ENCODE peak calls at places on chromosomes 2 and 18, in four cellular contexts. R, N, H and Y are unnamed samples.

GRCh38 chr18:28087173-28087563 is 89.8 kb downstream of the CDH2 start:
- DNase-seq in H (no peak), N (peak; percentile 67), R (no peak), Y (no peak)

GRCh38 chr2:101341901-101342624 is 33.6 kb upstream of the RNF149 start:
- DNase-seq in H (peak; percentile 94), R (peak; percentile 57), N (peak; percentile 51), Y (peak; percentile 58)

GRCh38 chr2:238415036-238415764 is 11.5 kb upstream of the ASB1 start:
- DNase-seq in N (no peak), R (no peak), H (no peak), Y (no peak)

GRCh38 chr2:99278793-99279291 is 22.2 kb downstream of the LYG1 start:
- DNase-seq in H (no peak), R (no peak), N (peak; percentile 80), Y (no peak)

GRCh38 chr2:224584111-224584764 is 925 bp downstream of the CUL3 start:
- DNase-seq in N (peak; percentile 21), R (peak; percentile 11), H (peak; percentile 38), Y (peak; percentile 66)

GRCh38 chr18:75230210-75231052 is 19.8 kb downstream of the TSHZ1 start:
- DNase-seq in R (no peak), H (no peak), N (no peak), Y (no peak)

GRCh38 chr2:27992787-27993747 is 102.5 kb downstream of the BABAM2 start:
- DNase-seq in N (peak; percentile 56), R (no peak), H (peak; percentile 27), Y (no peak)

GRCh38 chr2:199955339-199956061 is at the start of the genes MAIP1 and TYW5:
- DNase-seq in H (peak; percentile 92), R (peak; percentile 70), N (peak; percentile 86), Y (peak; percentile 80)

GRCh38 chr18:79503891-79504475 is 108.3 kb downstream of the NFATC1 start:
- DNase-seq in N (no peak), R (no peak), H (no peak), Y (no peak)

GRCh38 chr18:23134780-23135678 is at the start of gene CABLES1:
- DNase-seq in H (peak; percentile 74), N (peak; percentile 52), R (no peak), Y (no peak)

GRCh38 chr2:215830313-215830712 is 183.0 kb downstream of the MREG start:
- DNase-seq in H (no peak), N (peak; percentile 58), R (no peak), Y (no peak)

GRCh38 chr2:23836971-23837565 is 89.9 kb downstream of the ATAD2B start:
- DNase-seq in H (no peak), N (no peak), R (no peak), Y (no peak)

GRCh38 chr2:194539436-194539835 is 1117.6 kb upstream of the SLC39A10 start:
- DNase-seq in N (no peak), R (no peak), H (no peak), Y (no peak)

GRCh38 chr18:56124186-56124585 is 514.2 kb downstream of the TXNL1 start:
- DNase-seq in H (no peak), N (peak; percentile 46), R (no peak), Y (no peak)

GRCh38 chr18:3330622-3331021 is 68.7 kb downstream of the MYL12B start:
- DNase-seq in N (no peak), R (no peak), H (peak; percentile 68), Y (no peak)

GRCh38 chr18:74493689-74494088 is 2.5 kb upstream of the CNDP2 start:
- DNase-seq in R (peak; percentile 48), N (peak; percentile 39), H (peak; percentile 49), Y (peak; percentile 84)

GRCh38 chr2:11698009-11698922 is 28.3 kb upstream of the NTSR2 start:
- DNase-seq in H (no peak), N (peak; percentile 21), R (no peak), Y (no peak)

GRCh38 chr18:48295586-48296311 is 113.4 kb downstream of the ZBTB7C start:
- DNase-seq in N (no peak), R (no peak), H (peak; percentile 68), Y (no peak)

GRCh38 chr2:151953467-151953866 is 125.2 kb upstream of the ARL5A start:
- DNase-seq in N (no peak), H (no peak), R (no peak), Y (no peak)

GRCh38 chr2:41768301-41768700 is 279.5 kb upstream of the PKDCC start:
- DNase-seq in R (no peak), N (no peak), H (no peak), Y (no peak)

GRCh38 chr2:73267008-73267407 is 17.3 kb downstream of the FBXO41 start:
- DNase-seq in H (no peak), N (no peak), R (no peak), Y (no peak)

GRCh38 chr2:97950329-97951154 is 45.2 kb downstream of the TMEM131 start:
- DNase-seq in H (no peak), N (peak; percentile 46), R (no peak), Y (no peak)

GRCh38 chr18:45402485-45403056 is 212.7 kb upstream of the SLC14A2 start:
- DNase-seq in H (no peak), R (no peak), N (no peak), Y (no peak)

GRCh38 chr2:227796044-227796780 is 17.4 kb upstream of the CCL20 start:
- DNase-seq in R (no peak), H (no peak), N (no peak), Y (no peak)

GRCh38 chr18:49041677-49042570 is 91.2 kb upstream of the SMAD7 start:
- DNase-seq in H (no peak), N (peak; percentile 27), R (peak; percentile 32), Y (peak; percentile 76)

GRCh38 chr2:219460424-219460926 is 25.8 kb downstream of the SPEG start:
- DNase-seq in R (no peak), H (peak; percentile 93), N (no peak), Y (no peak)

GRCh38 chr2:174076040-174076439 is 110.9 kb upstream of the SP3 start:
- DNase-seq in N (no peak), R (no peak), H (no peak), Y (no peak)

GRCh38 chr18:12059334-12060181 is 34.1 kb upstream of the ANKRD62 start:
- DNase-seq in H (no peak), R (no peak), N (no peak), Y (peak; percentile 20)

GRCh38 chr2:28909655-28910054 is 15.2 kb downstream of the WDR43 start:
- DNase-seq in N (no peak), R (no peak), H (no peak), Y (no peak)